ENCODE peak calls at places on chromosomes 6 and 20, in six cellular contexts. J is cardiac muscle cell; Z is NT2/D1; R is CD8-positive, alpha-beta T cell; I is upper lobe of right lung; Y is esophagus squamous epithelium. Q is an unnamed sample. For H3K4me1, the result is how much of the 10 kb centered on the place peaks cover.

GRCh38 chr20:10554285-10554684 is 119.2 kb downstream of the SLX4IP start:
- DNase-seq in Y (no peak), Z (no peak), J (no peak), R (no peak), I (no peak), Q (no peak)

GRCh38 chr20:50193169-50193850 is 2.7 kb downstream of the CEBPB start:
- DNase-seq in R (no peak), Z (no peak), Y (no peak), J (no peak), I (no peak), Q (no peak)

GRCh38 chr6:14123331-14124105 is 5.9 kb downstream of the CD83 start:
- DNase-seq in Z (no peak), R (no peak), Y (no peak), I (no peak), J (no peak), Q (no peak)

GRCh38 chr6:54282186-54282585 is 26.1 kb upstream of the TINAG start:
- DNase-seq in R (no peak), I (no peak), Y (no peak), J (no peak), Z (no peak), Q (no peak)

GRCh38 chr6:3838992-3839867 is 9.9 kb upstream of the FAM50B start:
- DNase-seq in Y (no peak), Z (no peak), I (no peak), J (no peak), R (no peak), Q (no peak)

GRCh38 chr6:132715204-132715603 is 1.3 kb upstream of the VNN1 start:
- DNase-seq in Y (no peak), R (no peak), J (peak), Z (peak), I (no peak), Q (peak)

GRCh38 chr6:165800337-165800736 is 137.3 kb upstream of the PDE10A start:
- DNase-seq in R (no peak), I (no peak), Z (no peak), Y (no peak), J (no peak), Q (no peak)

GRCh38 chr6:26500102-26500501 is at the start of gene BTN1A1:
- DNase-seq in J (no peak), Z (no peak), Y (no peak), I (no peak), R (no peak), Q (no peak)

GRCh38 chr6:167094820-167095637 is 27.9 kb upstream of the CCR6 start:
- DNase-seq in Y (no peak), J (no peak), Z (no peak), R (no peak), I (no peak), Q (no peak)

GRCh38 chr6:87045521-87046075 is 49.3 kb downstream of the CGA start:
- DNase-seq in J (no peak), R (no peak), Z (no peak), Y (no peak), I (no peak), Q (no peak)

GRCh38 chr6:107712523-107713213 is 111.4 kb downstream of the SCML4 start:
- DNase-seq in R (no peak), Y (no peak), I (no peak), Z (no peak), J (no peak), Q (no peak)

GRCh38 chr6:112223070-112223861 is 31.1 kb downstream of the LAMA4 start:
- DNase-seq in Z (no peak), R (no peak), I (no peak), J (no peak), Y (no peak), Q (no peak)

GRCh38 chr6:164252952-164253351 is 838.4 kb downstream of the QKI start:
- DNase-seq in J (peak), R (no peak), I (no peak), Y (no peak), Z (no peak), Q (no peak)

GRCh38 chr6:28206527-28207243 is 18.4 kb upstream of the ZSCAN9 start:
- DNase-seq in J (no peak), I (no peak), R (no peak), Z (no peak), Y (no peak), Q (no peak)

GRCh38 chr6:137927777-137928218 is 60.7 kb downstream of the TNFAIP3 start:
- DNase-seq in J (no peak), I (no peak), R (peak), Z (no peak), Y (no peak), Q (no peak)

GRCh38 chr6:45310118-45310788 is 17.9 kb upstream of the RUNX2 start:
- DNase-seq in R (peak), J (no peak), Z (no peak), I (no peak), Y (no peak), Q (no peak)

GRCh38 chr20:20369353-20370086 is 1.6 kb downstream of the INSM1 start:
- DNase-seq in J (peak), R (no peak), Z (no peak), I (no peak), Y (no peak), Q (no peak)

GRCh38 chr6:29777319-29777718 is 50.3 kb upstream of the HLA-G start:
- DNase-seq in J (no peak), R (no peak), I (no peak), Y (no peak), Z (no peak), Q (no peak)

GRCh38 chr6:148044261-148044731 is 298.3 kb upstream of the SASH1 start:
- DNase-seq in I (no peak), J (no peak), Y (no peak), Z (no peak), R (no peak), Q (no peak)

GRCh38 chr20:59248031-59248684 is 52.3 kb upstream of the EDN3 start:
- DNase-seq in Y (no peak), Z (no peak), I (no peak), R (no peak), J (no peak), Q (no peak)

GRCh38 chr6:18053555-18054445 is 66.4 kb upstream of the KIF13A start:
- DNase-seq in Z (no peak), J (no peak), Y (no peak), R (no peak), I (no peak), Q (no peak)

GRCh38 chr20:13784271-13784892 is 337 bp downstream of the ESF1 start:
- DNase-seq in Z (no peak), J (no peak), R (no peak), Y (no peak), I (no peak), Q (no peak)

GRCh38 chr20:3911956-3912355 is 22.8 kb downstream of the PANK2 start:
- DNase-seq in Z (no peak), I (no peak), Y (no peak), R (no peak), J (no peak), Q (no peak)

GRCh38 chr6:89353118-89353556 is 615 bp upstream of the UBE2J1 start:
- DNase-seq in Z (no peak), R (no peak), J (no peak), Y (no peak), I (no peak), Q (no peak)

GRCh38 chr20:37386505-37387201 is 40.7 kb downstream of the SRC start:
- DNase-seq in J (no peak), Y (no peak), Z (no peak), I (peak), R (no peak), Q (no peak)

GRCh38 chr6:43891072-43891870 is 121.3 kb downstream of the VEGFA start:
- DNase-seq in Z (no peak), Y (no peak), J (no peak), I (no peak), R (no peak), Q (no peak)

GRCh38 chr6:30885999-30886896 is 1.9 kb downstream of the DDR1 start:
- DNase-seq in I (peak), R (peak), Z (peak), J (peak), Y (no peak), Q (no peak)

GRCh38 chr6:30886897-30887255 is 2.6 kb downstream of the DDR1 start:
- DNase-seq in Z (no peak), R (no peak), J (no peak), Y (no peak), I (no peak), Q (no peak)

GRCh38 chr6:30888472-30889137 is 4.3 kb downstream of the DDR1 start:
- DNase-seq in I (peak), Y (no peak), Z (no peak), J (no peak), R (no peak), Q (no peak)

GRCh38 chr6:30889138-30889885 is 5.0 kb downstream of the DDR1 start:
- DNase-seq in I (no peak), J (no peak), Z (no peak), R (no peak), Y (no peak), Q (no peak)

DNA sequence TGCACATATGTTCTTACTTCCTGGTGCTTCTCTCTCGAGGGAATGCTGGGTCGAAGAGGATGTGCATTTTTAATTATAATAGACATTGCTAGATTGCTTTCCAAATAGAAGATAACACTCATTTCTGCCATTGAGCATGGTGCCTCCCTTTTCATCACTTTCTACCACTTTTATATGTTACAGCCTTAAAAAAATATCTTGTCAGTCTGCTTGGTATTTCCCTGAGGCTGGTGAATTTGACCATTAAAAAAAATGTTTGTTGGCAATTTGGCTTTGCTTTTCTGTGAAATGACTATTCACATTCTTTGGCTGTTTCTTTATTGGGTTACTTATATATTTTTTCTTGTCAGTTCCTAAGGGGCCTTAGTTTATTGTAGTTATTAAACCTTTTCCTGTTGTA is 3.6 kb downstream of the DDR1 start:
- DNase-seq in I (peak), J (no peak), R (no peak), Y (no peak), Z (no peak), Q (no peak)
- H3K4me1 ChIP-seq in I (under half), J (under half), R (under half), Y (under half), Z (under half), Q (under half)

GRCh38 chr20:63854766-63855362 is 6.4 kb upstream of the ABHD16B start:
- DNase-seq in J (peak), I (no peak), R (no peak), Y (no peak), Z (no peak), Q (peak)

GRCh38 chr20:63854069-63854765 is 7.1 kb upstream of the ABHD16B start:
- DNase-seq in Y (no peak), Z (no peak), R (no peak), I (no peak), J (no peak), Q (peak)

GRCh38 chr20:63855363-63856110 is 5.8 kb upstream of the ABHD16B start:
- DNase-seq in Y (no peak), R (no peak), Z (no peak), I (no peak), J (no peak), Q (peak)

GRCh38 chr20:63857751-63858392 is 3.4 kb upstream of the ABHD16B start:
- DNase-seq in Z (no peak), R (no peak), I (no peak), Y (no peak), J (no peak), Q (peak)

GRCh38 chr20:63856111-63856511 is 5.2 kb upstream of the ABHD16B start:
- DNase-seq in J (no peak), I (no peak), Z (no peak), Y (no peak), R (no peak), Q (no peak)
- H3K4me1 ChIP-seq in J (half or more), I (half or more), Z (half or more), Y (under half), R (under half), Q (half or more)

DNA sequence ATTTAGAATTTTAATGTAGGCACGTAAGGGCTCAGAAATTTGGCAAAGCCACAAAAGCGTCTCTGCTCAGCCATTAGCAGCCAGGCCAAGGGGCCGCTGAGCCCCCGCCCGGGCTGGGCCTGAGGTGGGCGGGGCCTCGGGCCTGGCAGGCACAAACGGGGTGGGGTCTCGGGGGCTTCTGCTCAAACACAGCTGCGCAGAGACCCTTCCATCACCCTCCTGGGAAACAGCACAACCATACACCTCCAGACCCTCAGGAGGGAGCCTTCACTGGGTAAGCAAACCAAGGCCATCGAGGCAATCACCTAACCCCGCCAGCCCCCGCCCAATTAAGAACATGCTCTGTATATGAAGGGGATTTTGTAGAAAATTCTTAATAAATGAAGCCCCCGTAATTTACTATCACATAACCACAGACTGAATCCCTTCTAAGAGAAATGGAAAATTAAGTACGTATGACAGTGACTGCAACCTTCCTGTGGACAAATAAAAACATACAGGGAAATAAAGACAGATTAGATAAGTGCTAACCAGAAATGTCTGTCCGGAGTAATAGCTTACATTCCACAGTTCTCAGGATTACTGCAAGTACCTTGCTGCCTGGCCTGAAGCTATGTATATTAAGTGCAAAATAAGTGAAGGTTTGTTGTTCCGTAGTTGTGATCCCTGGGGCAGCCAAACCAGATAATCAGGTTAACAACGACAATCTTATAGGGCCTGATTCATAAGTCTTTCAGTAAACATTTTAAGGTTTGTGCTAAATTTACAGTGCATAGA is 3.0 kb downstream of the NEDD9 start:
- DNase-seq in I (no peak), J (peak), Y (no peak), Z (no peak), R (no peak), Q (no peak)
- H3K4me1 ChIP-seq in I (under half), J (under half), Y (under half), Z (under half), R (under half), Q (under half)

GRCh38 chr6:32607988-32608298 is 18.3 kb upstream of the HLA-DRB1 start:
- DNase-seq in I (no peak), J (no peak), Z (no peak), Y (no peak), R (no peak), Q (no peak)

GRCh38 chr6:32609391-32609730 is 19.7 kb upstream of the HLA-DRB1 start:
- DNase-seq in R (no peak), I (no peak), Z (no peak), J (no peak), Y (no peak), Q (no peak)

GRCh38 chr6:32608374-32608773 is 18.7 kb upstream of the HLA-DRB1 start:
- DNase-seq in Z (no peak), I (no peak), R (no peak), J (no peak), Y (no peak), Q (no peak)

GRCh38 chr6:32609731-32610640 is 20.3 kb upstream of the HLA-DRB1 start:
- DNase-seq in Y (no peak), I (no peak), R (peak), Z (peak), J (peak), Q (peak)

GRCh38 chr6:32607263-32607987 is 17.8 kb upstream of the HLA-DRB1 start:
- DNase-seq in J (no peak), I (no peak), Z (no peak), Y (no peak), R (no peak), Q (no peak)
- H3K4me1 ChIP-seq in J (under half), I (under half), Z (under half), Y (under half), R (under half), Q (under half)

GRCh38 chr6:129679758-129680157 is 30.2 kb downstream of the ARHGAP18 start:
- DNase-seq in Y (no peak), Z (no peak), I (no peak), R (no peak), J (no peak), Q (no peak)

GRCh38 chr6:129677634-129678325 is 32.2 kb downstream of the ARHGAP18 start:
- DNase-seq in J (no peak), Z (no peak), Y (no peak), R (no peak), I (no peak), Q (no peak)

GRCh38 chr6:129680633-129681032 is 29.3 kb downstream of the ARHGAP18 start:
- DNase-seq in J (no peak), R (no peak), Y (no peak), Z (no peak), I (no peak), Q (no peak)

GRCh38 chr6:129678463-129678862 is 31.5 kb downstream of the ARHGAP18 start:
- DNase-seq in R (no peak), I (no peak), Y (no peak), Z (no peak), J (no peak), Q (no peak)

GRCh38 chr6:129679250-129679649 is 30.7 kb downstream of the ARHGAP18 start:
- DNase-seq in R (no peak), Z (no peak), Y (no peak), J (no peak), I (no peak), Q (no peak)
- H3K4me1 ChIP-seq in R (under half), Z (under half), Y (under half), J (under half), I (under half), Q (under half)

GRCh38 chr6:156787569-156788492 is 10.7 kb downstream of the ARID1B start:
- DNase-seq in J (no peak), I (no peak), Z (no peak), Y (no peak), R (no peak), Q (no peak)
- H3K4me1 ChIP-seq in J (half or more), I (under half), Z (under half), Y (under half), R (half or more), Q (half or more)

Q was measured in heart right ventricle.